ENCODE peak calls at places on chromosomes 3 and 15, in seven cellular contexts. P is T47D; N is central memory CD4-positive, alpha-beta T cell; T is NCI-H1092 treated with DMSO at 0.1 percent for 48 hours; J is CD8-positive, alpha-beta T cell; X is ELR; R is C1 segment of cervical spinal cord. S is an unnamed sample.

GRCh38 chr15:85024509-85025336 is 43.1 kb downstream of the PDE8A start:
- DNase-seq in P (peak), N (no peak), T (no peak), J (no peak), X (peak), R (no peak), S (no peak)

GRCh38 chr3:180961087-180961486 is 28.4 kb downstream of the DNAJC19 start:
- DNase-seq in P (no peak), N (peak), T (no peak), J (no peak), X (no peak), R (no peak), S (no peak)

GRCh38 chr15:73873889-73874511 is 636 bp downstream of the TBC1D21 start:
- DNase-seq in P (peak), N (peak), T (peak), J (no peak), X (peak), R (no peak), S (peak)

GRCh38 chr3:48504051-48504946 is at the start of gene SHISA5:
- DNase-seq in P (peak), N (peak), T (no peak), J (peak), X (peak), R (peak), S (peak)

GRCh38 chr3:4983739-4984510 is 4.7 kb downstream of the BHLHE40 start:
- DNase-seq in P (peak), N (peak), T (no peak), J (peak), X (peak), R (peak), S (no peak)

GRCh38 chr15:83940136-83940535 is 286.2 kb downstream of the ADAMTSL3 start:
- DNase-seq in P (no peak), N (no peak), T (no peak), J (no peak), X (no peak), R (no peak), S (no peak)

GRCh38 chr3:19898725-19899124 is 35.3 kb downstream of the EFHB start:
- DNase-seq in P (no peak), N (no peak), T (no peak), J (no peak), X (peak), R (no peak), S (no peak)

GRCh38 chr3:183515968-183516851 is 39.3 kb downstream of the KLHL6 start:
- DNase-seq in P (no peak), N (peak), T (no peak), J (peak), X (no peak), R (no peak), S (no peak)

GRCh38 chr3:126742057-126742456 is 38.0 kb downstream of the CHCHD6 start:
- DNase-seq in P (no peak), N (no peak), T (no peak), J (no peak), X (no peak), R (no peak), S (no peak)

GRCh38 chr15:55858661-55859060 is 115.7 kb upstream of the PRTG start:
- DNase-seq in P (no peak), N (no peak), T (no peak), J (no peak), X (peak), R (no peak), S (no peak)

GRCh38 chr15:77346637-77347036 is 73.3 kb downstream of the PEAK1 start:
- DNase-seq in P (no peak), N (no peak), T (no peak), J (no peak), X (no peak), R (no peak), S (no peak)

GRCh38 chr3:9301798-9302197 is 52.4 kb upstream of the SRGAP3 start:
- DNase-seq in P (no peak), N (no peak), T (no peak), J (no peak), X (no peak), R (no peak), S (no peak)

GRCh38 chr3:9897408-9898372 is 5.0 kb upstream of the IL17RE start:
- DNase-seq in P (peak), N (no peak), T (no peak), J (no peak), X (peak), R (no peak), S (peak)

GRCh38 chr3:157220211-157220610 is 60.3 kb upstream of the CCNL1 start:
- DNase-seq in P (no peak), N (no peak), T (no peak), J (no peak), X (no peak), R (no peak), S (no peak)

GRCh38 chr15:67521770-67522568 is 1.0 kb downstream of the C15orf61 start:
- DNase-seq in P (peak), N (no peak), T (no peak), J (no peak), X (peak), R (no peak), S (peak)

GRCh38 chr3:50195501-50196252 is 4.3 kb downstream of the GNAT1 start:
- DNase-seq in P (no peak), N (no peak), T (no peak), J (no peak), X (no peak), R (no peak), S (no peak)

GRCh38 chr3:132444333-132444732 is 27.0 kb downstream of the DNAJC13 start:
- DNase-seq in P (no peak), N (no peak), T (no peak), J (no peak), X (peak), R (no peak), S (no peak)

GRCh38 chr3:188152660-188153497 is 1.1 kb upstream of the LPP start:
- DNase-seq in P (peak), N (no peak), T (no peak), J (peak), X (peak), R (peak), S (peak)

GRCh38 chr3:119580148-119580760 is 962 bp downstream of the ADPRH start:
- DNase-seq in P (no peak), N (peak), T (no peak), J (no peak), X (peak), R (no peak), S (peak)

GRCh38 chr3:124995460-124995994 is 60.3 kb downstream of the HEG1 start:
- DNase-seq in P (peak), N (peak), T (peak), J (peak), X (peak), R (peak), S (peak)

GRCh38 chr3:194425399-194425798 is 26.3 kb upstream of the GP5 start:
- DNase-seq in P (no peak), N (no peak), T (no peak), J (no peak), X (peak), R (no peak), S (no peak)

S was measured in cardiac muscle cell.